ENCODE peak calls at places on chromosomes 1 and 21, in nine cellular contexts. One of them, this sample, is unnamed.

GRCh38 chr1:23066075-23066474 is 46.8 kb downstream of the KDM1A start:
- DNase-seq in neural crest cell: no peak
- DNase-seq in HCT116: no peak
- DNase-seq in Caki2: no peak
- DNase-seq in Peyer's patch: no peak
- DNase-seq in fibroblast of the aortic adventitia: no peak
- DNase-seq in central memory CD4-positive, alpha-beta T cell: no peak
- DNase-seq in heart right ventricle: no peak
- DNase-seq in H54: no peak
- DNase-seq in this sample: no peak

GRCh38 chr21:34065015-34065414 is 8.4 kb upstream of the MRPS6 start:
- DNase-seq in central memory CD4-positive, alpha-beta T cell: no peak
- DNase-seq in H54: no peak
- DNase-seq in heart right ventricle: no peak
- DNase-seq in HCT116: no peak
- DNase-seq in Peyer's patch: no peak
- DNase-seq in Caki2: no peak
- DNase-seq in fibroblast of the aortic adventitia: peak; percentile 17
- DNase-seq in neural crest cell: no peak
- DNase-seq in this sample: no peak

GRCh38 chr1:17255336-17255735 is 6.4 kb downstream of the PADI3 start:
- DNase-seq in HCT116: no peak
- DNase-seq in Peyer's patch: peak; percentile 73
- DNase-seq in central memory CD4-positive, alpha-beta T cell: no peak
- DNase-seq in H54: no peak
- DNase-seq in Caki2: no peak
- DNase-seq in heart right ventricle: no peak
- DNase-seq in neural crest cell: no peak
- DNase-seq in fibroblast of the aortic adventitia: no peak
- DNase-seq in this sample: peak; percentile 31

GRCh38 chr1:41360074-41361027 is 883 bp upstream of the FOXO6 start:
- DNase-seq in Peyer's patch: peak; percentile 51
- DNase-seq in HCT116: no peak
- DNase-seq in heart right ventricle: no peak
- DNase-seq in fibroblast of the aortic adventitia: no peak
- DNase-seq in Caki2: peak; percentile 27
- DNase-seq in H54: no peak
- DNase-seq in neural crest cell: no peak
- DNase-seq in central memory CD4-positive, alpha-beta T cell: no peak
- DNase-seq in this sample: no peak

GRCh38 chr1:239814306-239814881 is 277.3 kb upstream of the FMN2 start:
- DNase-seq in Peyer's patch: no peak
- DNase-seq in HCT116: no peak
- DNase-seq in fibroblast of the aortic adventitia: peak; percentile 12
- DNase-seq in Caki2: peak; percentile 93
- DNase-seq in H54: peak; percentile 63
- DNase-seq in neural crest cell: no peak
- DNase-seq in central memory CD4-positive, alpha-beta T cell: peak; percentile 2
- DNase-seq in heart right ventricle: no peak
- DNase-seq in this sample: no peak

GRCh38 chr1:213162338-213162737 is 111.3 kb downstream of the RPS6KC1 start:
- DNase-seq in Peyer's patch: no peak
- DNase-seq in Caki2: no peak
- DNase-seq in central memory CD4-positive, alpha-beta T cell: no peak
- DNase-seq in H54: no peak
- DNase-seq in heart right ventricle: no peak
- DNase-seq in fibroblast of the aortic adventitia: peak; percentile 78
- DNase-seq in HCT116: no peak
- DNase-seq in neural crest cell: no peak
- DNase-seq in this sample: no peak

GRCh38 chr1:94039871-94040569 is 80.9 kb downstream of the ABCA4 start:
- DNase-seq in H54: no peak
- DNase-seq in HCT116: no peak
- DNase-seq in heart right ventricle: no peak
- DNase-seq in neural crest cell: no peak
- DNase-seq in Peyer's patch: no peak
- DNase-seq in central memory CD4-positive, alpha-beta T cell: no peak
- DNase-seq in Caki2: no peak
- DNase-seq in fibroblast of the aortic adventitia: peak; percentile 75
- DNase-seq in this sample: peak; percentile 76

GRCh38 chr1:165543651-165544452 is at the start of gene LRRC52:
- DNase-seq in neural crest cell: no peak
- DNase-seq in HCT116: no peak
- DNase-seq in heart right ventricle: peak; percentile 86
- DNase-seq in Peyer's patch: no peak
- DNase-seq in H54: no peak
- DNase-seq in fibroblast of the aortic adventitia: no peak
- DNase-seq in central memory CD4-positive, alpha-beta T cell: no peak
- DNase-seq in Caki2: no peak
- DNase-seq in this sample: peak; percentile 87

GRCh38 chr1:117838911-117839310 is 90.5 kb downstream of the GDAP2 start:
- DNase-seq in Caki2: no peak
- DNase-seq in H54: no peak
- DNase-seq in central memory CD4-positive, alpha-beta T cell: no peak
- DNase-seq in heart right ventricle: no peak
- DNase-seq in Peyer's patch: no peak
- DNase-seq in neural crest cell: no peak
- DNase-seq in HCT116: no peak
- DNase-seq in fibroblast of the aortic adventitia: peak; percentile 75
- DNase-seq in this sample: no peak

GRCh38 chr1:59560807-59561450 is 253.8 kb upstream of the HOOK1 start:
- DNase-seq in Peyer's patch: peak; percentile 58
- DNase-seq in H54: no peak
- DNase-seq in Caki2: no peak
- DNase-seq in central memory CD4-positive, alpha-beta T cell: no peak
- DNase-seq in neural crest cell: no peak
- DNase-seq in heart right ventricle: no peak
- DNase-seq in fibroblast of the aortic adventitia: no peak
- DNase-seq in HCT116: no peak
- DNase-seq in this sample: no peak

GRCh38 chr21:17466166-17466565 is 46.7 kb upstream of the CXADR start:
- DNase-seq in central memory CD4-positive, alpha-beta T cell: no peak
- DNase-seq in H54: no peak
- DNase-seq in neural crest cell: no peak
- DNase-seq in HCT116: no peak
- DNase-seq in fibroblast of the aortic adventitia: peak; percentile 39
- DNase-seq in Caki2: peak; percentile 21
- DNase-seq in heart right ventricle: no peak
- DNase-seq in Peyer's patch: no peak
- DNase-seq in this sample: no peak

GRCh38 chr1:205438213-205439158 is 16.6 kb upstream of the LEMD1 start:
- DNase-seq in heart right ventricle: peak; percentile 90
- DNase-seq in Caki2: peak; percentile 52
- DNase-seq in fibroblast of the aortic adventitia: peak; percentile 80
- DNase-seq in HCT116: peak; percentile 45
- DNase-seq in Peyer's patch: peak; percentile 85
- DNase-seq in neural crest cell: no peak
- DNase-seq in central memory CD4-positive, alpha-beta T cell: no peak
- DNase-seq in H54: peak; percentile 89
- DNase-seq in this sample: peak; percentile 75

GRCh38 chr21:44533891-44534627 is 5.9 kb downstream of the KRTAP10-1 start:
- DNase-seq in HCT116: peak; percentile 4
- DNase-seq in fibroblast of the aortic adventitia: no peak
- DNase-seq in Peyer's patch: no peak
- DNase-seq in heart right ventricle: no peak
- DNase-seq in H54: no peak
- DNase-seq in Caki2: no peak
- DNase-seq in neural crest cell: no peak
- DNase-seq in central memory CD4-positive, alpha-beta T cell: no peak
- DNase-seq in this sample: no peak

GRCh38 chr1:214085325-214085724 is 97.6 kb downstream of the PROX1 start:
- DNase-seq in fibroblast of the aortic adventitia: no peak
- DNase-seq in central memory CD4-positive, alpha-beta T cell: no peak
- DNase-seq in H54: no peak
- DNase-seq in neural crest cell: no peak
- DNase-seq in Caki2: no peak
- DNase-seq in HCT116: no peak
- DNase-seq in heart right ventricle: no peak
- DNase-seq in Peyer's patch: no peak
- DNase-seq in this sample: no peak

GRCh38 chr1:172467446-172467845 is 23.6 kb upstream of the PIGC start:
- DNase-seq in HCT116: no peak
- DNase-seq in central memory CD4-positive, alpha-beta T cell: no peak
- DNase-seq in fibroblast of the aortic adventitia: no peak
- DNase-seq in Caki2: no peak
- DNase-seq in Peyer's patch: no peak
- DNase-seq in H54: no peak
- DNase-seq in heart right ventricle: no peak
- DNase-seq in neural crest cell: no peak
- DNase-seq in this sample: no peak